ENCODE peak calls at places on chromosomes 11 and 22, in nine cellular contexts. One of them, this sample, is unnamed.
A peak's percentile ranks its signal among the peaks of the same experiment; 100 is the strongest.

GRCh38 chr11:47667135-47667534 is 24.8 kb upstream of the MTCH2 start:
- DNase-seq in CD8-positive, alpha-beta memory T cell: no peak
- DNase-seq in memory B cell: no peak
- DNase-seq in neuronal stem cell: no peak
- DNase-seq in GM23338: no peak
- DNase-seq in fibroblast of lung: peak; percentile 65
- DNase-seq in HCT116: no peak
- DNase-seq in NCI-H1092 treated with DMSO at 0.1 percent for 48 hours: no peak
- DNase-seq in sciatic nerve: no peak
- DNase-seq in this sample: no peak

GRCh38 chr11:17767301-17767885 is 32.8 kb downstream of the KCNC1 start:
- DNase-seq in memory B cell: no peak
- DNase-seq in fibroblast of lung: no peak
- DNase-seq in HCT116: no peak
- DNase-seq in sciatic nerve: no peak
- DNase-seq in NCI-H1092 treated with DMSO at 0.1 percent for 48 hours: no peak
- DNase-seq in GM23338: no peak
- DNase-seq in CD8-positive, alpha-beta memory T cell: no peak
- DNase-seq in neuronal stem cell: no peak
- DNase-seq in this sample: no peak

GRCh38 chr11:10640308-10640707 is 53.2 kb downstream of the IRAG1 start:
- DNase-seq in memory B cell: no peak
- DNase-seq in sciatic nerve: no peak
- DNase-seq in HCT116: no peak
- DNase-seq in neuronal stem cell: no peak
- DNase-seq in GM23338: no peak
- DNase-seq in CD8-positive, alpha-beta memory T cell: no peak
- DNase-seq in fibroblast of lung: no peak
- DNase-seq in NCI-H1092 treated with DMSO at 0.1 percent for 48 hours: no peak
- DNase-seq in this sample: no peak

GRCh38 chr11:104668797-104669463 is 229.3 kb downstream of the CASP12 start:
- DNase-seq in memory B cell: no peak
- DNase-seq in NCI-H1092 treated with DMSO at 0.1 percent for 48 hours: no peak
- DNase-seq in GM23338: no peak
- DNase-seq in fibroblast of lung: peak; percentile 93
- DNase-seq in sciatic nerve: no peak
- DNase-seq in neuronal stem cell: no peak
- DNase-seq in HCT116: peak; percentile 39
- DNase-seq in CD8-positive, alpha-beta memory T cell: no peak
- DNase-seq in this sample: no peak

GRCh38 chr11:66158156-66158555 is 88.1 kb downstream of the PACS1 start:
- DNase-seq in neuronal stem cell: no peak
- DNase-seq in CD8-positive, alpha-beta memory T cell: no peak
- DNase-seq in HCT116: no peak
- DNase-seq in GM23338: no peak
- DNase-seq in NCI-H1092 treated with DMSO at 0.1 percent for 48 hours: no peak
- DNase-seq in memory B cell: no peak
- DNase-seq in fibroblast of lung: no peak
- DNase-seq in sciatic nerve: no peak
- DNase-seq in this sample: no peak

GRCh38 chr11:13767461-13767860 is 99.0 kb downstream of the FAR1 start:
- DNase-seq in CD8-positive, alpha-beta memory T cell: no peak
- DNase-seq in neuronal stem cell: no peak
- DNase-seq in NCI-H1092 treated with DMSO at 0.1 percent for 48 hours: no peak
- DNase-seq in HCT116: no peak
- DNase-seq in sciatic nerve: no peak
- DNase-seq in GM23338: no peak
- DNase-seq in memory B cell: no peak
- DNase-seq in fibroblast of lung: no peak
- DNase-seq in this sample: no peak

GRCh38 chr11:44312876-44313275 is 2.9 kb upstream of the ALX4 start:
- DNase-seq in HCT116: no peak
- DNase-seq in fibroblast of lung: no peak
- DNase-seq in NCI-H1092 treated with DMSO at 0.1 percent for 48 hours: no peak
- DNase-seq in memory B cell: no peak
- DNase-seq in neuronal stem cell: no peak
- DNase-seq in CD8-positive, alpha-beta memory T cell: no peak
- DNase-seq in GM23338: no peak
- DNase-seq in sciatic nerve: no peak
- DNase-seq in this sample: no peak

GRCh38 chr11:126754850-126755426 is 245.6 kb downstream of the KIRREL3 start:
- DNase-seq in memory B cell: no peak
- DNase-seq in neuronal stem cell: no peak
- DNase-seq in HCT116: no peak
- DNase-seq in sciatic nerve: no peak
- DNase-seq in CD8-positive, alpha-beta memory T cell: no peak
- DNase-seq in fibroblast of lung: no peak
- DNase-seq in GM23338: no peak
- DNase-seq in NCI-H1092 treated with DMSO at 0.1 percent for 48 hours: no peak
- DNase-seq in this sample: no peak

GRCh38 chr22:48827228-48827810 is 1000.4 kb downstream of the BRD1 start:
- DNase-seq in fibroblast of lung: no peak
- DNase-seq in NCI-H1092 treated with DMSO at 0.1 percent for 48 hours: peak; percentile 55
- DNase-seq in GM23338: no peak
- DNase-seq in HCT116: no peak
- DNase-seq in memory B cell: no peak
- DNase-seq in neuronal stem cell: no peak
- DNase-seq in CD8-positive, alpha-beta memory T cell: no peak
- DNase-seq in sciatic nerve: no peak
- DNase-seq in this sample: no peak

GRCh38 chr11:11313426-11313825 is 39.6 kb downstream of the CSNK2A3 start:
- DNase-seq in fibroblast of lung: peak; percentile 15
- DNase-seq in HCT116: no peak
- DNase-seq in CD8-positive, alpha-beta memory T cell: no peak
- DNase-seq in NCI-H1092 treated with DMSO at 0.1 percent for 48 hours: no peak
- DNase-seq in neuronal stem cell: no peak
- DNase-seq in memory B cell: no peak
- DNase-seq in GM23338: no peak
- DNase-seq in sciatic nerve: no peak
- DNase-seq in this sample: no peak

GRCh38 chr11:17352925-17353227 is 1.3 kb downstream of the NCR3LG1 start:
- DNase-seq in neuronal stem cell: no peak
- DNase-seq in HCT116: no peak
- DNase-seq in sciatic nerve: no peak
- DNase-seq in memory B cell: peak; percentile 28
- DNase-seq in fibroblast of lung: peak; percentile 57
- DNase-seq in GM23338: peak; percentile 43
- DNase-seq in CD8-positive, alpha-beta memory T cell: peak; percentile 49
- DNase-seq in NCI-H1092 treated with DMSO at 0.1 percent for 48 hours: peak; percentile 81
- DNase-seq in this sample: peak; percentile 2

GRCh38 chr11:14454861-14455632 is 44.6 kb downstream of the COPB1 start:
- DNase-seq in CD8-positive, alpha-beta memory T cell: peak; percentile 11
- DNase-seq in NCI-H1092 treated with DMSO at 0.1 percent for 48 hours: no peak
- DNase-seq in GM23338: peak; percentile 54
- DNase-seq in HCT116: no peak
- DNase-seq in fibroblast of lung: peak; percentile 63
- DNase-seq in memory B cell: peak; percentile 16
- DNase-seq in neuronal stem cell: peak; percentile 1
- DNase-seq in sciatic nerve: no peak
- DNase-seq in this sample: no peak

GRCh38 chr11:69373251-69373635 is 79.3 kb downstream of the MYEOV start:
- DNase-seq in fibroblast of lung: no peak
- DNase-seq in memory B cell: no peak
- DNase-seq in GM23338: no peak
- DNase-seq in sciatic nerve: peak; percentile 6
- DNase-seq in NCI-H1092 treated with DMSO at 0.1 percent for 48 hours: no peak
- DNase-seq in neuronal stem cell: no peak
- DNase-seq in CD8-positive, alpha-beta memory T cell: no peak
- DNase-seq in HCT116: no peak
- DNase-seq in this sample: no peak

GRCh38 chr11:15234796-15235195 is 120.1 kb downstream of the INSC start:
- DNase-seq in CD8-positive, alpha-beta memory T cell: no peak
- DNase-seq in GM23338: no peak
- DNase-seq in neuronal stem cell: no peak
- DNase-seq in fibroblast of lung: no peak
- DNase-seq in NCI-H1092 treated with DMSO at 0.1 percent for 48 hours: no peak
- DNase-seq in sciatic nerve: no peak
- DNase-seq in HCT116: no peak
- DNase-seq in memory B cell: no peak
- DNase-seq in this sample: no peak

GRCh38 chr11:132994038-132994502 is 538.2 kb downstream of the OPCML start:
- DNase-seq in fibroblast of lung: no peak
- DNase-seq in GM23338: peak; percentile 57
- DNase-seq in sciatic nerve: no peak
- DNase-seq in neuronal stem cell: no peak
- DNase-seq in NCI-H1092 treated with DMSO at 0.1 percent for 48 hours: peak; percentile 67
- DNase-seq in HCT116: no peak
- DNase-seq in CD8-positive, alpha-beta memory T cell: no peak
- DNase-seq in memory B cell: no peak
- DNase-seq in this sample: no peak

GRCh38 chr22:49305215-49305965 is 522.3 kb downstream of the BRD1 start:
- DNase-seq in NCI-H1092 treated with DMSO at 0.1 percent for 48 hours: peak; percentile 0
- DNase-seq in sciatic nerve: peak; percentile 86
- DNase-seq in CD8-positive, alpha-beta memory T cell: no peak
- DNase-seq in neuronal stem cell: peak; percentile 78
- DNase-seq in HCT116: peak; percentile 18
- DNase-seq in GM23338: peak; percentile 19
- DNase-seq in memory B cell: peak; percentile 49
- DNase-seq in fibroblast of lung: no peak
- DNase-seq in this sample: no peak

GRCh38 chr22:21044931-21045584 is 688 bp upstream of the LRRC74B start:
- DNase-seq in fibroblast of lung: peak; percentile 57
- DNase-seq in GM23338: peak; percentile 28
- DNase-seq in HCT116: no peak
- DNase-seq in NCI-H1092 treated with DMSO at 0.1 percent for 48 hours: peak; percentile 62
- DNase-seq in neuronal stem cell: no peak
- DNase-seq in sciatic nerve: no peak
- DNase-seq in CD8-positive, alpha-beta memory T cell: no peak
- DNase-seq in memory B cell: no peak
- DNase-seq in this sample: no peak

GRCh38 chr11:68584097-68584496 is 100.2 kb upstream of the GAL start:
- DNase-seq in neuronal stem cell: peak; percentile 56
- DNase-seq in GM23338: peak; percentile 93
- DNase-seq in CD8-positive, alpha-beta memory T cell: peak; percentile 29
- DNase-seq in sciatic nerve: peak; percentile 65
- DNase-seq in fibroblast of lung: peak; percentile 19
- DNase-seq in HCT116: no peak
- DNase-seq in memory B cell: peak; percentile 63
- DNase-seq in NCI-H1092 treated with DMSO at 0.1 percent for 48 hours: no peak
- DNase-seq in this sample: no peak

GRCh38 chr22:46596819-46597218 is 23.4 kb upstream of the GRAMD4 start:
- DNase-seq in CD8-positive, alpha-beta memory T cell: no peak
- DNase-seq in fibroblast of lung: no peak
- DNase-seq in GM23338: peak; percentile 66
- DNase-seq in sciatic nerve: no peak
- DNase-seq in memory B cell: no peak
- DNase-seq in HCT116: peak; percentile 76
- DNase-seq in neuronal stem cell: no peak
- DNase-seq in NCI-H1092 treated with DMSO at 0.1 percent for 48 hours: no peak
- DNase-seq in this sample: no peak

GRCh38 chr11:34564406-34564805 is 50.8 kb upstream of the ELF5 start:
- DNase-seq in CD8-positive, alpha-beta memory T cell: no peak
- DNase-seq in sciatic nerve: no peak
- DNase-seq in neuronal stem cell: no peak
- DNase-seq in GM23338: peak; percentile 42
- DNase-seq in fibroblast of lung: no peak
- DNase-seq in HCT116: peak; percentile 47
- DNase-seq in memory B cell: no peak
- DNase-seq in NCI-H1092 treated with DMSO at 0.1 percent for 48 hours: no peak
- DNase-seq in this sample: no peak

GRCh38 chr11:132099692-132100091 is 729.3 kb downstream of the NTM start:
- DNase-seq in NCI-H1092 treated with DMSO at 0.1 percent for 48 hours: no peak
- DNase-seq in neuronal stem cell: peak; percentile 17
- DNase-seq in fibroblast of lung: no peak
- DNase-seq in memory B cell: no peak
- DNase-seq in sciatic nerve: no peak
- DNase-seq in HCT116: no peak
- DNase-seq in CD8-positive, alpha-beta memory T cell: no peak
- DNase-seq in GM23338: peak; percentile 83
- DNase-seq in this sample: no peak

GRCh38 chr11:14638561-14638960 is 5.0 kb upstream of the PDE3B start:
- DNase-seq in memory B cell: no peak
- DNase-seq in sciatic nerve: no peak
- DNase-seq in neuronal stem cell: no peak
- DNase-seq in HCT116: no peak
- DNase-seq in CD8-positive, alpha-beta memory T cell: no peak
- DNase-seq in fibroblast of lung: peak; percentile 39
- DNase-seq in NCI-H1092 treated with DMSO at 0.1 percent for 48 hours: no peak
- DNase-seq in GM23338: no peak
- DNase-seq in this sample: no peak

GRCh38 chr11:6637871-6638270 is 17.7 kb downstream of the DCHS1 start:
- DNase-seq in memory B cell: no peak
- DNase-seq in sciatic nerve: no peak
- DNase-seq in neuronal stem cell: no peak
- DNase-seq in NCI-H1092 treated with DMSO at 0.1 percent for 48 hours: no peak
- DNase-seq in fibroblast of lung: peak; percentile 50
- DNase-seq in CD8-positive, alpha-beta memory T cell: no peak
- DNase-seq in GM23338: no peak
- DNase-seq in HCT116: no peak
- DNase-seq in this sample: no peak

GRCh38 chr11:19018901-19019300 is 41.6 kb downstream of the MRGPRX2 start:
- DNase-seq in NCI-H1092 treated with DMSO at 0.1 percent for 48 hours: no peak
- DNase-seq in fibroblast of lung: no peak
- DNase-seq in HCT116: no peak
- DNase-seq in GM23338: peak; percentile 75
- DNase-seq in sciatic nerve: no peak
- DNase-seq in neuronal stem cell: peak; percentile 12
- DNase-seq in memory B cell: no peak
- DNase-seq in CD8-positive, alpha-beta memory T cell: no peak
- DNase-seq in this sample: no peak

GRCh38 chr11:76805206-76805913 is 22.2 kb downstream of the TSKU start:
- DNase-seq in sciatic nerve: no peak
- DNase-seq in CD8-positive, alpha-beta memory T cell: no peak
- DNase-seq in GM23338: no peak
- DNase-seq in HCT116: no peak
- DNase-seq in fibroblast of lung: no peak
- DNase-seq in memory B cell: no peak
- DNase-seq in neuronal stem cell: no peak
- DNase-seq in NCI-H1092 treated with DMSO at 0.1 percent for 48 hours: no peak
- DNase-seq in this sample: no peak

GRCh38 chr22:32764330-32765116 is 37.0 kb upstream of the TIMP3 start:
- DNase-seq in sciatic nerve: peak; percentile 85
- DNase-seq in HCT116: no peak
- DNase-seq in GM23338: peak; percentile 41
- DNase-seq in fibroblast of lung: peak; percentile 95
- DNase-seq in NCI-H1092 treated with DMSO at 0.1 percent for 48 hours: no peak
- DNase-seq in CD8-positive, alpha-beta memory T cell: no peak
- DNase-seq in neuronal stem cell: no peak
- DNase-seq in memory B cell: no peak
- DNase-seq in this sample: no peak

GRCh38 chr22:44182591-44183588 is 2.2 kb downstream of the PARVG start:
- DNase-seq in NCI-H1092 treated with DMSO at 0.1 percent for 48 hours: no peak
- DNase-seq in memory B cell: peak; percentile 42
- DNase-seq in GM23338: no peak
- DNase-seq in neuronal stem cell: no peak
- DNase-seq in CD8-positive, alpha-beta memory T cell: peak; percentile 50
- DNase-seq in sciatic nerve: no peak
- DNase-seq in HCT116: no peak
- DNase-seq in fibroblast of lung: no peak
- DNase-seq in this sample: no peak

GRCh38 chr11:66068923-66069714 is 953 bp upstream of the PACS1 start:
- DNase-seq in CD8-positive, alpha-beta memory T cell: no peak
- DNase-seq in NCI-H1092 treated with DMSO at 0.1 percent for 48 hours: peak; percentile 24
- DNase-seq in memory B cell: no peak
- DNase-seq in fibroblast of lung: peak; percentile 34
- DNase-seq in neuronal stem cell: no peak
- DNase-seq in sciatic nerve: peak; percentile 71
- DNase-seq in GM23338: peak; percentile 92
- DNase-seq in HCT116: no peak
- DNase-seq in this sample: peak; percentile 18

GRCh38 chr11:93832780-93833179 is 17.6 kb downstream of the VSTM5 start:
- DNase-seq in NCI-H1092 treated with DMSO at 0.1 percent for 48 hours: no peak
- DNase-seq in memory B cell: no peak
- DNase-seq in sciatic nerve: no peak
- DNase-seq in GM23338: no peak
- DNase-seq in neuronal stem cell: no peak
- DNase-seq in fibroblast of lung: no peak
- DNase-seq in HCT116: no peak
- DNase-seq in CD8-positive, alpha-beta memory T cell: no peak
- DNase-seq in this sample: no peak

GRCh38 chr11:62242021-62242420 is at the start of gene SCGB1D2:
- DNase-seq in fibroblast of lung: no peak
- DNase-seq in GM23338: peak; percentile 17
- DNase-seq in CD8-positive, alpha-beta memory T cell: no peak
- DNase-seq in NCI-H1092 treated with DMSO at 0.1 percent for 48 hours: peak; percentile 91
- DNase-seq in HCT116: no peak
- DNase-seq in sciatic nerve: no peak
- DNase-seq in neuronal stem cell: no peak
- DNase-seq in memory B cell: no peak
- DNase-seq in this sample: no peak

GRCh38 chr11:61919113-61919840 is 1.9 kb upstream of the RAB3IL1 start:
- DNase-seq in HCT116: no peak
- DNase-seq in neuronal stem cell: no peak
- DNase-seq in CD8-positive, alpha-beta memory T cell: no peak
- DNase-seq in memory B cell: no peak
- DNase-seq in fibroblast of lung: no peak
- DNase-seq in sciatic nerve: no peak
- DNase-seq in NCI-H1092 treated with DMSO at 0.1 percent for 48 hours: no peak
- DNase-seq in GM23338: no peak
- DNase-seq in this sample: no peak